ENCODE peak calls at places on chromosomes 7 and 10, in ten cellular contexts. G is cardiac muscle cell; Y is CD8-positive, alpha-beta T cell; B is esophagus muscularis mucosa; N is pancreas; I is spleen; C is kidney; T is colonic mucosa; O is sigmoid colon; A is IMR-90. Q is an unnamed sample.

GRCh38 chr10:99565166-99565565 is 32.4 kb downstream of the NKX2-3 start:
- DNase-seq in G (no peak), Y (no peak), B (no peak), N (no peak), I (no peak), C (no peak), T (no peak), O (no peak), A (no peak), Q (no peak)

GRCh38 chr10:124992462-124993344 is 50.8 kb downstream of the ZRANB1 start:
- DNase-seq in G (peak; percentile 88), Y (peak; percentile 16), B (peak; percentile 94), N (no peak), I (peak; percentile 82), C (peak; percentile 88), T (peak; percentile 77), O (peak; percentile 88), A (peak; percentile 63), Q (peak; percentile 29)

GRCh38 chr10:77643795-77644468 is 6.3 kb upstream of the KCNMA1 start:
- DNase-seq in G (peak; percentile 78), Y (peak; percentile 21), B (no peak), N (no peak), I (no peak), C (no peak), T (peak; percentile 32), O (no peak), A (peak; percentile 73), Q (no peak)

GRCh38 chr10:34181545-34182300 is 633.4 kb downstream of the PARD3 start:
- DNase-seq in G (peak; percentile 78), Y (no peak), B (no peak), N (no peak), I (no peak), C (no peak), T (no peak), O (no peak), A (peak; percentile 70), Q (no peak)

GRCh38 chr10:90031776-90032175 is 330.4 kb downstream of the KIF20B start:
- DNase-seq in G (no peak), Y (no peak), B (no peak), N (no peak), I (no peak), C (no peak), T (no peak), O (no peak), A (no peak), Q (no peak)

GRCh38 chr10:76122056-76122455 is 690.6 kb downstream of the LRMDA start:
- DNase-seq in G (no peak), Y (no peak), B (peak; percentile 53), N (no peak), I (no peak), C (no peak), T (no peak), O (no peak), A (no peak), Q (no peak)

GRCh38 chr10:10482613-10483012 is 535.1 kb upstream of the CELF2 start:
- DNase-seq in G (no peak), Y (no peak), B (no peak), N (no peak), I (no peak), C (no peak), T (peak; percentile 26), O (no peak), A (no peak), Q (no peak)

GRCh38 chr7:2954433-2954853 is 89.2 kb downstream of the CARD11 start:
- DNase-seq in G (no peak), Y (peak; percentile 42), B (no peak), N (no peak), I (peak; percentile 86), C (no peak), T (no peak), O (peak; percentile 42), A (no peak), Q (no peak)

GRCh38 chr7:133230591-133231194 is 22.2 kb upstream of the EXOC4 start:
- DNase-seq in G (peak; percentile 75), Y (peak; percentile 39), B (no peak), N (no peak), I (no peak), C (no peak), T (peak; percentile 45), O (no peak), A (peak; percentile 56), Q (peak; percentile 63)

GRCh38 chr10:5679606-5680005 is 5.0 kb upstream of the TASOR2 start:
- DNase-seq in G (no peak), Y (no peak), B (no peak), N (no peak), I (no peak), C (no peak), T (no peak), O (no peak), A (peak; percentile 77), Q (no peak)

GRCh38 chr10:131890276-131891195 is 10.3 kb upstream of the PPP2R2D start:
- DNase-seq in G (no peak), Y (no peak), B (no peak), N (no peak), I (peak; percentile 59), C (peak; percentile 45), T (no peak), O (no peak), A (no peak), Q (no peak)

GRCh38 chr10:74821501-74821900 is 4.9 kb upstream of the KAT6B start:
- DNase-seq in G (no peak), Y (no peak), B (no peak), N (peak; percentile 51), I (no peak), C (no peak), T (peak; percentile 38), O (no peak), A (no peak), Q (no peak)

GRCh38 chr10:37860494-37861190 is 3.2 kb upstream of the ZNF248 start:
- DNase-seq in G (peak; percentile 44), Y (no peak), B (no peak), N (no peak), I (no peak), C (no peak), T (peak; percentile 19), O (peak; percentile 78), A (peak; percentile 82), Q (peak; percentile 48)

GRCh38 chr7:30804078-30804661 is 33.0 kb downstream of the MINDY4 start:
- DNase-seq in G (peak; percentile 68), Y (no peak), B (peak; percentile 77), N (no peak), I (no peak), C (no peak), T (no peak), O (no peak), A (peak; percentile 93), Q (no peak)

DNA sequence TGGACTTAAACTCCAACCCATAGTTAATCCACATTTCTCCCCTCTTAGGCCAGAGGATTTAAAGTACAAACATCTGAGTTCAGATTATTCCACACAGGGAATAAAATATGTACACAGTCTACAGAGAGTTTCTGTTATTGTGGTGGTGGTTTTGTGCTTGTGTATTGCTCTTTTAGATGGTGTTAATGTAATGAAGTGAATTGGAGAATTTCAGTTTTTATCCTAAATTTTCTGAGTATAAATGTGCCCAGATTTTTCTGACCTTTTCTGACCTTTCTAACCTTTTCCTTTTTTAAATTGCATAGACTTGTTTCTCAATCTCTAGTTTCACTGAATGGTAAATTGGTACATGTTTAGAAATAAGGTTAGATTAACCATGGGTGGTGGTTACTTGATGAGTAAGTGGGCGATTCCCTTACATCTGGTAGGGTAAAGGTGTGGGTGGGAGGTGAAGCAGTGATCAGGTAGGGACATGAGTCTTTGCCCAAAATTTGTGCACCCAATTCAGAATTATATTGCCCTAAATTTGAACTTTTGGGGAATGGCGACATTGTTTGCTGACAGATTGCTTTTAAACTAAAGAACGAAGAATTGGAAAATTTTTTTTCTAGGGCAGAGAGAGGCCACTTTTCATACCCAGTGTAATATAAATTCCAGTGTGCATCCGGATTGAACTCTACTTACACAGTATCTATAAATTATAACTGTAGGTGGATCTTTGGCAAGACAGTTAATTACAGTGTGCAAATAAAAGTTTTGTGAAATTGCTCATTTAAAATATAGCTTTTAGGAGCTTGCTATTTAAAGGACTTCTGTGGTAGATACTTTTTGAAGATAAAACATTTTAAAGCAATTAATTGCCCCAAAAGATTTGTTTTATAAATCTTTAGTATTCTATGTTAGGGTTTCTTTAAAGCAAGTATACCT is 62.2 kb downstream of the ST7 start:
- DNase-seq in G (no peak), Y (no peak), B (no peak), N (no peak), I (no peak), C (no peak), T (no peak), O (no peak), A (no peak), Q (no peak)
- H3K4me3 ChIP-seq in G (peak overlapping the region; percentile 73), Y (no peak overlapping the region), B (no peak overlapping the region), N (no peak overlapping the region), I (no peak overlapping the region), C (peak overlapping the region; percentile 15), T (no peak overlapping the region), O (no peak overlapping the region), A (no peak overlapping the region), Q (peak overlapping the region; percentile 14)

GRCh38 chr7:57646219-57646900 is 196.4 kb downstream of the ZNF716 start:
- DNase-seq in G (no peak), Y (no peak), B (no peak), N (peak; percentile 26), I (no peak), C (no peak), T (no peak), O (no peak), A (no peak), Q (no peak)
- H3K9me3 ChIP-seq in G (no peaks in the 10 kb centered on the region), Y (no peaks in the 10 kb centered on the region), B (peaks cover 3% of the 10 kb centered on the region), N (no peaks in the 10 kb centered on the region), I (peaks cover 81% of the 10 kb centered on the region), C (no peaks in the 10 kb centered on the region), T (no peaks in the 10 kb centered on the region), O (no peaks in the 10 kb centered on the region), A (peaks cover 62% of the 10 kb centered on the region), Q (peaks cover 24% of the 10 kb centered on the region)

DNA sequence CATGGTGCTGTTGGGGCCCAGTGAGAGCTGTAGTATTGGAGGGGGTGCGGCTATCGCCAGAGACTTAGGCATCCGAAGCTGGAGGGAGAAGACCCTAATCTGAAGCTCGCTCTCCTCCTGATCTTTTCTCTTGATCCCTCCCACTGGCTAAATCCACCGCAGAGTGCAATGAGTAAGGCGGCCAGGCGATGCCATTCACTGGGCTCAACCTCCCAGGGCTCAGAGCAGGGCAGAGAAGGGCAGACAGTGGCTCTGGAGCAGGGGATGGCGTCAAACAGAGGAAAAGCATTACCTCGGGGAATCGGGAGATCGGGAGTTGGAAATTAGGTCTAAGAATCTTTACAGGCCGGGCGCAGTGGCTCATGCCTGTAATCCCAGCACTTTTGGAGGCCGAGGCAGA is 18.8 kb upstream of the IFT22 start:
- DNase-seq in G (no peak), Y (no peak), B (no peak), N (no peak), I (no peak), C (no peak), T (no peak), O (no peak), A (no peak), Q (no peak)
- H3K4me1 ChIP-seq in G (no peaks in the 10 kb centered on the region), Y (no peaks in the 10 kb centered on the region), B (no peaks in the 10 kb centered on the region), N (no peaks in the 10 kb centered on the region), I (no peaks in the 10 kb centered on the region), C (no peaks in the 10 kb centered on the region), T (no peaks in the 10 kb centered on the region), O (no peaks in the 10 kb centered on the region), A (no peaks in the 10 kb centered on the region), Q (no peaks in the 10 kb centered on the region)

DNA sequence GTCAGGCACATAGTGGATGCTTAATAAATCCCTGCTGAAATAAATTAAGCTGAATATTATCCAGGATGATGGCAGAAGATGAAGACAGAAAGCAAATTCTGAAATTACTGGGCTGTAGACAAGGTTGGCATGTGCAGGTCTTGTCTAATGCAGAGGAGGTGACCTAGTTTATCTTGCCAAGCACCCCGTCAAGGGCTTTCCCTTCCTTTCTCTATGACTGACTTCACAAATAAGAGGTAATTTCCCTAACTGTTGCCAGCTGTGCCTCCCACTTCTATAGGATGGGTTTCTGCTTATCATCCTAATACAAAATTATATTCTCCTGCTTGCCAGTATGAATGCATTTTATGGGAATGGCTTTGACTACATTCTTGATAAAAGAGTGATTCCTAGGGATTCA is 38.0 kb downstream of the LHFPL3 start:
- DNase-seq in G (no peak), Y (no peak), B (no peak), N (no peak), I (no peak), C (no peak), T (no peak), O (no peak), A (no peak), Q (no peak)
- H3K4me3 ChIP-seq in G (no peak overlapping the region), Y (no peak overlapping the region), B (no peak overlapping the region), N (no peak overlapping the region), I (no peak overlapping the region), C (no peak overlapping the region), T (no peak overlapping the region), O (no peak overlapping the region), A (no peak overlapping the region), Q (no peak overlapping the region)

Q was measured in CD4-positive, CD25-positive, alpha-beta regulatory T cell.